ENCODE peak calls at places on chromosomes 13 and 19, in four cellular contexts. One of them, this sample, is unnamed.

GRCh38 chr13:113856716-113857065 is 7.2 kb downstream of the GAS6 start:
- DNase-seq in SK-N-SH: no peak
- DNase-seq in upper lobe of left lung: peak
- DNase-seq in breast epithelium: peak
- DNase-seq in this sample: no peak

GRCh38 chr19:4138445-4138844 is 14.5 kb upstream of the MAP2K2 start:
- DNase-seq in SK-N-SH: no peak
- DNase-seq in upper lobe of left lung: no peak
- DNase-seq in breast epithelium: no peak
- DNase-seq in this sample: no peak

GRCh38 chr19:19096641-19097627 is 33.1 kb downstream of the SLC25A42 start:
- DNase-seq in SK-N-SH: no peak
- DNase-seq in upper lobe of left lung: no peak
- DNase-seq in breast epithelium: no peak
- DNase-seq in this sample: no peak

GRCh38 chr19:38702278-38702677 is 42.0 kb downstream of the CAPN12 start:
- DNase-seq in SK-N-SH: no peak
- DNase-seq in upper lobe of left lung: no peak
- DNase-seq in breast epithelium: no peak
- DNase-seq in this sample: no peak

GRCh38 chr13:108789476-108789875 is 160.1 kb downstream of the MYO16 start:
- DNase-seq in SK-N-SH: no peak
- DNase-seq in upper lobe of left lung: no peak
- DNase-seq in breast epithelium: no peak
- DNase-seq in this sample: no peak

GRCh38 chr13:26255717-26256277 is 1.9 kb downstream of the CDK8 start:
- DNase-seq in SK-N-SH: peak
- DNase-seq in upper lobe of left lung: no peak
- DNase-seq in breast epithelium: no peak
- DNase-seq in this sample: no peak

GRCh38 chr13:33937373-33938087 is 119.6 kb downstream of the RFC3 start:
- DNase-seq in SK-N-SH: no peak
- DNase-seq in upper lobe of left lung: no peak
- DNase-seq in breast epithelium: no peak
- DNase-seq in this sample: no peak

GRCh38 chr13:97261254-97262015 is 39.3 kb downstream of the MBNL2 start:
- DNase-seq in SK-N-SH: no peak
- DNase-seq in upper lobe of left lung: peak
- DNase-seq in breast epithelium: no peak
- DNase-seq in this sample: no peak

GRCh38 chr13:112737329-112737728 is 47.5 kb downstream of the ATP11A start:
- DNase-seq in SK-N-SH: no peak
- DNase-seq in upper lobe of left lung: no peak
- DNase-seq in breast epithelium: no peak
- DNase-seq in this sample: peak

GRCh38 chr13:77353980-77354379 is 27.1 kb upstream of the MYCBP2 start:
- DNase-seq in SK-N-SH: no peak
- DNase-seq in upper lobe of left lung: no peak
- DNase-seq in breast epithelium: no peak
- DNase-seq in this sample: no peak

GRCh38 chr13:44951184-44951583 is 38.1 kb downstream of the NUFIP1 start:
- DNase-seq in SK-N-SH: no peak
- DNase-seq in upper lobe of left lung: no peak
- DNase-seq in breast epithelium: no peak
- DNase-seq in this sample: no peak

GRCh38 chr19:24002256-24002945 is 84.6 kb upstream of the ZNF254 start:
- DNase-seq in SK-N-SH: no peak
- DNase-seq in upper lobe of left lung: peak
- DNase-seq in breast epithelium: no peak
- DNase-seq in this sample: no peak

GRCh38 chr13:30204564-30204963 is 102.8 kb downstream of the KATNAL1 start:
- DNase-seq in SK-N-SH: no peak
- DNase-seq in upper lobe of left lung: no peak
- DNase-seq in breast epithelium: no peak
- DNase-seq in this sample: no peak

GRCh38 chr19:38395381-38396127 is 7.1 kb downstream of the SPRED3 start:
- DNase-seq in SK-N-SH: no peak
- DNase-seq in upper lobe of left lung: peak
- DNase-seq in breast epithelium: no peak
- DNase-seq in this sample: no peak

GRCh38 chr13:44906758-44907157 is 82.5 kb downstream of the NUFIP1 start:
- DNase-seq in SK-N-SH: no peak
- DNase-seq in upper lobe of left lung: no peak
- DNase-seq in breast epithelium: no peak
- DNase-seq in this sample: no peak

GRCh38 chr13:46663216-46663615 is 110.2 kb downstream of the LRCH1 start:
- DNase-seq in SK-N-SH: no peak
- DNase-seq in upper lobe of left lung: no peak
- DNase-seq in breast epithelium: no peak
- DNase-seq in this sample: no peak

GRCh38 chr19:47152205-47152604 is 21.6 kb downstream of the SAE1 start:
- DNase-seq in SK-N-SH: no peak
- DNase-seq in upper lobe of left lung: no peak
- DNase-seq in breast epithelium: no peak
- DNase-seq in this sample: no peak

GRCh38 chr13:20738616-20739015 is 35.1 kb downstream of the IL17D start:
- DNase-seq in SK-N-SH: no peak
- DNase-seq in upper lobe of left lung: no peak
- DNase-seq in breast epithelium: no peak
- DNase-seq in this sample: no peak

GRCh38 chr13:112879283-112879833 is 89.7 kb upstream of the MCF2L start:
- DNase-seq in SK-N-SH: no peak
- DNase-seq in upper lobe of left lung: no peak
- DNase-seq in breast epithelium: no peak
- DNase-seq in this sample: peak

GRCh38 chr13:98451676-98452105 is 125.2 kb downstream of the STK24 start:
- DNase-seq in SK-N-SH: no peak
- DNase-seq in upper lobe of left lung: peak
- DNase-seq in breast epithelium: no peak
- DNase-seq in this sample: no peak

GRCh38 chr13:76836311-76836710 is 49.9 kb downstream of the KCTD12 start:
- DNase-seq in SK-N-SH: no peak
- DNase-seq in upper lobe of left lung: no peak
- DNase-seq in breast epithelium: no peak
- DNase-seq in this sample: no peak

DNA sequence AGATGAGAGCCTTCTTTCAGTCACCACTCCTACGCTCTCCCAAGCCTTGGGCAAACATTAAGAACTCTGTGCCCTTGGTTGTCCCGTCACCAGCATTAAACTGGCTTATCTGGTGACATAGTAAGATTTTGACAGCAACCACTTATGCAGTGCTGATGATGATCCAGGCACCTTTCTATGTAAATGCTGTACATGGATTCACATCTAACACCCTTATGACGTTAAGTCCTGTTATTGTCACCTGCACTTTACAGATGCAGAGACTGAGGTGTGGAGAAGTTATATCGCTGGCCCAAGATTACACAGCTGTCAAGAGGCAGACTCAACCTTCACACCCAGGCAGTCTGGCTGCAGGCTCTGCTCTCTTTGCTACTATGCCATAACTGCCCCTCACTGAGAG is 25.0 kb downstream of the RASL11A start:
- DNase-seq in SK-N-SH: no peak
- DNase-seq in upper lobe of left lung: no peak
- DNase-seq in breast epithelium: no peak
- DNase-seq in this sample: no peak
- TF ChIP-seq POLR2AphosphoS5 in SK-N-SH: no peak
- TF ChIP-seq POLR2AphosphoS5 in upper lobe of left lung: no peak
- TF ChIP-seq POLR2AphosphoS5 in breast epithelium: no peak
- TF ChIP-seq POLR2AphosphoS5 in this sample: no peak

GRCh38 chr19:35889370-35890112 is 10.8 kb downstream of the NFKBID start:
- DNase-seq in SK-N-SH: no peak
- DNase-seq in upper lobe of left lung: peak
- DNase-seq in breast epithelium: no peak
- DNase-seq in this sample: no peak

GRCh38 chr19:35890113-35890650 is 10.2 kb downstream of the NFKBID start:
- DNase-seq in SK-N-SH: no peak
- DNase-seq in upper lobe of left lung: no peak
- DNase-seq in breast epithelium: no peak
- DNase-seq in this sample: no peak

GRCh38 chr19:35885225-35885624 is 15.1 kb downstream of the NFKBID start:
- DNase-seq in SK-N-SH: no peak
- DNase-seq in upper lobe of left lung: no peak
- DNase-seq in breast epithelium: no peak
- DNase-seq in this sample: no peak

GRCh38 chr19:35885909-35886308 is 14.4 kb downstream of the NFKBID start:
- DNase-seq in SK-N-SH: no peak
- DNase-seq in upper lobe of left lung: no peak
- DNase-seq in breast epithelium: no peak
- DNase-seq in this sample: no peak

GRCh38 chr19:35887197-35887596 is 13.1 kb downstream of the NFKBID start:
- DNase-seq in SK-N-SH: no peak
- DNase-seq in upper lobe of left lung: no peak
- DNase-seq in breast epithelium: no peak
- DNase-seq in this sample: no peak
- TF ChIP-seq POLR2AphosphoS5 in SK-N-SH: no peak
- TF ChIP-seq POLR2AphosphoS5 in upper lobe of left lung: no peak
- TF ChIP-seq POLR2AphosphoS5 in breast epithelium: no peak
- TF ChIP-seq POLR2AphosphoS5 in this sample: no peak

DNA sequence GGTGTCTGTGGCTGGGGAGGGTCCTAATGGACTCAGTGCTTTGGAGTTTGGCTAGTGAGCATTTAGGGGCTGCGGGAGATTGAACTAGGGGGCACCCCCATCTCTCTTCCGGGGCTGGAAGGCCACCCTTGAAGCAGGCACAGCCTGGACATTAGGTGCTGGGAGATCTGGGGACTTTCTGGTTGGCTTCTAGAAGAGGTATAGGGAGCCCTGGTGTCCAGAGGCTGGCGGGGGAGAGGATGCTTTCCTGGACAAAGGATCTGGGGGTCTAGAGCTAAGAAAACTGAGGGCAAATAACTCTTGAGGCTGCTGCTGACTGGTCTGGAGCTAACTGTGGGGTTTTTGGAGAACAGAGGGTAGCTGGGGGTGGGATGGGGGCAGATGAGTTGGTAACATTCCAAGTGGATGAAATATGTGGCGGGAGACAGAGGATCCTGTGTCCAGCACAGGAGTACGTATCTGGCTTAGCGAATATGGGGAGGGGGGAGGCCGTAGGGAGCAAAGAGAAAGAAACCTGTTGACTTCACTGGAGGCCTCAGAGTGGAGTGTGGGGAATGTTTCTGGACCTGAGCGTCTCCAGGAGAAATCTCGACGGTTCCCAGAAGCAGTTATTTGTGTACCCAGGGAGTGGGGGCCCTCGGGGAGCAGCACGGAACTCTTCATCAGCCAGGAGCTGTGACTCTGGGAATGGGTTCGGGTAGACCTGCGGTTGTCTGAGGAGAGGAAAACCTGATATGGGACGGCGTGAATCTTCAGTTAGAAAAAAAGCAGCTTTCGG is 1.4 kb downstream of the HNRNPUL1 start:
- DNase-seq in SK-N-SH: peak
- DNase-seq in upper lobe of left lung: no peak
- DNase-seq in breast epithelium: no peak
- DNase-seq in this sample: no peak
- TF ChIP-seq POLR2AphosphoS5 in SK-N-SH: peak
- TF ChIP-seq POLR2AphosphoS5 in upper lobe of left lung: no peak
- TF ChIP-seq POLR2AphosphoS5 in breast epithelium: no peak
- TF ChIP-seq POLR2AphosphoS5 in this sample: no peak

GRCh38 chr19:9323557-9323918 is 441 bp upstream of the ZNF559 start:
- DNase-seq in SK-N-SH: peak
- DNase-seq in upper lobe of left lung: no peak
- DNase-seq in breast epithelium: peak
- DNase-seq in this sample: peak

GRCh38 chr19:9324584-9324962 is 594 bp downstream of the ZNF559 start:
- DNase-seq in SK-N-SH: peak
- DNase-seq in upper lobe of left lung: no peak
- DNase-seq in breast epithelium: no peak
- DNase-seq in this sample: no peak

GRCh38 chr19:9321338-9321737 is 2.6 kb upstream of the ZNF559 start:
- DNase-seq in SK-N-SH: no peak
- DNase-seq in upper lobe of left lung: peak
- DNase-seq in breast epithelium: no peak
- DNase-seq in this sample: no peak

GRCh38 chr19:9329999-9330398 is 6.0 kb downstream of the ZNF559 start:
- DNase-seq in SK-N-SH: no peak
- DNase-seq in upper lobe of left lung: no peak
- DNase-seq in breast epithelium: no peak
- DNase-seq in this sample: no peak

GRCh38 chr19:9323919-9324583 is at the start of gene ZNF559:
- DNase-seq in SK-N-SH: peak
- DNase-seq in upper lobe of left lung: peak
- DNase-seq in breast epithelium: peak
- DNase-seq in this sample: peak
- TF ChIP-seq POLR2AphosphoS5 in SK-N-SH: peak
- TF ChIP-seq POLR2AphosphoS5 in upper lobe of left lung: peak
- TF ChIP-seq POLR2AphosphoS5 in breast epithelium: peak
- TF ChIP-seq POLR2AphosphoS5 in this sample: peak

DNA sequence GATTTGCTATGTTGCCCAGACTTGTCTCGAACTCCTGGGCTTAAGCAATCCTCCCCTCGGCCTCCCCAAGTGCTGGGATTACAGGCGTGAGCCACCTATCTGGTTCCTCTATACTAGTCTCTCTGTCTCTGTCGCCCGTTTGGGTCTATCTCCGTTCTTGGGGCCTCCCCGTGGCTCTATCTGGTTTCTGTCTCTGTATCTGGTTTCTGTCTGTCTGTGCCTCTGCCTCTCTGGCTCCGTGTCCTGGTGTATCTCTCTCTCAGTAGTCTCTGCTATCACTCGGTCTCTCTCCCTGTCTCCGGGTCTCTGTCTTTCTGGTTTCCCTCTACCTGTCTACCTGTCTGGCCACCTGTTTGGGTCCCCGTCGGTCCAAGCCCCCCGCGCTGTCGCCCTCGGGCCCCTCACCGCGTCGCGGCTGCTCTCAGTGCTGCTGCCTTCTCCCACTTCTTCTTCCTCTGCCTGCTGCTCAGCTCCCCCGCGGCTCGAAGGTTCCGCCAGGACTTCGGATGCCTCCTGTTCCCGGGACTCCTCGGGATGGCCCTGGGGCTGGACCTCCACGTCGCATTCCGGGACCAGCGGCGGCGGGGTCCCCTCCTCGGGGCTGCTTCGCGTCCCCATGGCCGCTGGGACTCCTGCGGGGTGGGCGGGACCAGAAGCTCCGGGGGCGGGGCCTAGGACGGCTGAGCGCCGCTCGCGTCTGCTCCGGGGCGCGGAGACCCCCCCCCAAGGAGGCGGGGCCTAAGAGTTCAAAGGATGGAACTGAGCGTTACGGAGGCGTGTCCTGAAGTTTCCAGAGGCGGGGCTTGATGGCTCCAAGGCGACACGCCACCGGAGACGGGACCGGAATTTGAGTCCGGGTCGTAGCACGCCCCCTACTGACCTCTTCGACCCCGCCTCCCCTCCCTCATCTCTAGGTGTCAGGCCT is 783 bp downstream of the PHLDB3 start:
- DNase-seq in SK-N-SH: peak
- DNase-seq in upper lobe of left lung: peak
- DNase-seq in breast epithelium: peak
- DNase-seq in this sample: peak
- TF ChIP-seq POLR2AphosphoS5 in SK-N-SH: no peak
- TF ChIP-seq POLR2AphosphoS5 in upper lobe of left lung: no peak
- TF ChIP-seq POLR2AphosphoS5 in breast epithelium: peak
- TF ChIP-seq POLR2AphosphoS5 in this sample: peak